ENCODE peak calls at places on chromosomes 6 and 20, in ten cellular contexts. One of them, this sample, is unnamed.

GRCh38 chr6:80029442-80029841 is 25.0 kb downstream of the TTK start:
- DNase-seq in CD8-positive, alpha-beta memory T cell: no peak
- DNase-seq in psoas muscle: no peak
- DNase-seq in retina: no peak
- DNase-seq in B cell: no peak
- DNase-seq in IMR-90: no peak
- DNase-seq in stimulated activated naive CD8-positive, alpha-beta T cell treated with anti-CD3 and anti-CD28 coated beads, Interleukin-15, Interleukin-2, amounts not matched to agents 100 U/mL and 50 U/mL, for 24 hours: no peak
- DNase-seq in GM20000: peak; percentile 10
- DNase-seq in SW480: no peak
- DNase-seq in left ventricle myocardium inferior: no peak
- DNase-seq in this sample: no peak

GRCh38 chr6:14502551-14502950 is 385.0 kb downstream of the CD83 start:
- DNase-seq in CD8-positive, alpha-beta memory T cell: no peak
- DNase-seq in psoas muscle: no peak
- DNase-seq in retina: no peak
- DNase-seq in B cell: no peak
- DNase-seq in IMR-90: peak; percentile 28
- DNase-seq in stimulated activated naive CD8-positive, alpha-beta T cell treated with anti-CD3 and anti-CD28 coated beads, Interleukin-15, Interleukin-2, amounts not matched to agents 100 U/mL and 50 U/mL, for 24 hours: no peak
- DNase-seq in GM20000: no peak
- DNase-seq in SW480: no peak
- DNase-seq in left ventricle myocardium inferior: no peak
- DNase-seq in this sample: no peak

GRCh38 chr6:13709698-13710551 is 1.7 kb downstream of the RANBP9 start:
- DNase-seq in CD8-positive, alpha-beta memory T cell: no peak
- DNase-seq in psoas muscle: no peak
- DNase-seq in retina: peak; percentile 40
- DNase-seq in B cell: no peak
- DNase-seq in IMR-90: peak; percentile 79
- DNase-seq in stimulated activated naive CD8-positive, alpha-beta T cell treated with anti-CD3 and anti-CD28 coated beads, Interleukin-15, Interleukin-2, amounts not matched to agents 100 U/mL and 50 U/mL, for 24 hours: no peak
- DNase-seq in GM20000: peak; percentile 42
- DNase-seq in SW480: peak; percentile 28
- DNase-seq in left ventricle myocardium inferior: no peak
- DNase-seq in this sample: no peak

GRCh38 chr6:106116125-106116524 is 30.0 kb downstream of the PRDM1 start:
- DNase-seq in CD8-positive, alpha-beta memory T cell: no peak
- DNase-seq in psoas muscle: no peak
- DNase-seq in retina: no peak
- DNase-seq in B cell: no peak
- DNase-seq in IMR-90: peak; percentile 13
- DNase-seq in stimulated activated naive CD8-positive, alpha-beta T cell treated with anti-CD3 and anti-CD28 coated beads, Interleukin-15, Interleukin-2, amounts not matched to agents 100 U/mL and 50 U/mL, for 24 hours: no peak
- DNase-seq in GM20000: no peak
- DNase-seq in SW480: no peak
- DNase-seq in left ventricle myocardium inferior: peak; percentile 33
- DNase-seq in this sample: no peak

GRCh38 chr20:37742121-37742520 is 48.3 kb downstream of the CTNNBL1 start:
- DNase-seq in CD8-positive, alpha-beta memory T cell: no peak
- DNase-seq in psoas muscle: no peak
- DNase-seq in retina: no peak
- DNase-seq in B cell: no peak
- DNase-seq in IMR-90: no peak
- DNase-seq in stimulated activated naive CD8-positive, alpha-beta T cell treated with anti-CD3 and anti-CD28 coated beads, Interleukin-15, Interleukin-2, amounts not matched to agents 100 U/mL and 50 U/mL, for 24 hours: no peak
- DNase-seq in GM20000: no peak
- DNase-seq in SW480: no peak
- DNase-seq in left ventricle myocardium inferior: no peak
- DNase-seq in this sample: no peak

GRCh38 chr20:3847419-3847940 is 846 bp downstream of the MAVS start:
- DNase-seq in CD8-positive, alpha-beta memory T cell: no peak
- DNase-seq in psoas muscle: no peak
- DNase-seq in retina: no peak
- DNase-seq in B cell: no peak
- DNase-seq in IMR-90: no peak
- DNase-seq in stimulated activated naive CD8-positive, alpha-beta T cell treated with anti-CD3 and anti-CD28 coated beads, Interleukin-15, Interleukin-2, amounts not matched to agents 100 U/mL and 50 U/mL, for 24 hours: no peak
- DNase-seq in GM20000: no peak
- DNase-seq in SW480: no peak
- DNase-seq in left ventricle myocardium inferior: no peak
- DNase-seq in this sample: no peak

GRCh38 chr6:31572041-31572911 is at the start of gene LTA:
- DNase-seq in CD8-positive, alpha-beta memory T cell: peak; percentile 69
- DNase-seq in psoas muscle: no peak
- DNase-seq in retina: no peak
- DNase-seq in B cell: peak; percentile 82
- DNase-seq in IMR-90: no peak
- DNase-seq in stimulated activated naive CD8-positive, alpha-beta T cell treated with anti-CD3 and anti-CD28 coated beads, Interleukin-15, Interleukin-2, amounts not matched to agents 100 U/mL and 50 U/mL, for 24 hours: peak; percentile 85
- DNase-seq in GM20000: no peak
- DNase-seq in SW480: no peak
- DNase-seq in left ventricle myocardium inferior: no peak
- DNase-seq in this sample: no peak

GRCh38 chr6:133977983-133978895 is 25.2 kb downstream of the TBPL1 start:
- DNase-seq in CD8-positive, alpha-beta memory T cell: no peak
- DNase-seq in psoas muscle: no peak
- DNase-seq in retina: no peak
- DNase-seq in B cell: no peak
- DNase-seq in IMR-90: peak; percentile 86
- DNase-seq in stimulated activated naive CD8-positive, alpha-beta T cell treated with anti-CD3 and anti-CD28 coated beads, Interleukin-15, Interleukin-2, amounts not matched to agents 100 U/mL and 50 U/mL, for 24 hours: no peak
- DNase-seq in GM20000: no peak
- DNase-seq in SW480: peak; percentile 28
- DNase-seq in left ventricle myocardium inferior: no peak
- DNase-seq in this sample: no peak

GRCh38 chr20:55592866-55593265 is 412.5 kb downstream of the CBLN4 start:
- DNase-seq in CD8-positive, alpha-beta memory T cell: no peak
- DNase-seq in psoas muscle: no peak
- DNase-seq in retina: no peak
- DNase-seq in B cell: no peak
- DNase-seq in IMR-90: no peak
- DNase-seq in stimulated activated naive CD8-positive, alpha-beta T cell treated with anti-CD3 and anti-CD28 coated beads, Interleukin-15, Interleukin-2, amounts not matched to agents 100 U/mL and 50 U/mL, for 24 hours: no peak
- DNase-seq in GM20000: no peak
- DNase-seq in SW480: no peak
- DNase-seq in left ventricle myocardium inferior: no peak
- DNase-seq in this sample: no peak

GRCh38 chr6:106512048-106512957 is 117.0 kb downstream of the RTN4IP1 start:
- DNase-seq in CD8-positive, alpha-beta memory T cell: peak; percentile 77
- DNase-seq in psoas muscle: peak; percentile 81
- DNase-seq in retina: peak; percentile 76
- DNase-seq in B cell: peak; percentile 83
- DNase-seq in IMR-90: no peak
- DNase-seq in stimulated activated naive CD8-positive, alpha-beta T cell treated with anti-CD3 and anti-CD28 coated beads, Interleukin-15, Interleukin-2, amounts not matched to agents 100 U/mL and 50 U/mL, for 24 hours: peak; percentile 82
- DNase-seq in GM20000: peak; percentile 86
- DNase-seq in SW480: peak; percentile 5
- DNase-seq in left ventricle myocardium inferior: peak; percentile 69
- DNase-seq in this sample: peak; percentile 84

This sample was measured in lung.